ENCODE peak calls at places on chromosomes 11 and 22, in six cellular contexts. One of them, this sample, is unnamed.

GRCh38 chr11:32366671-32367070 is 68.7 kb downstream of the WT1 start:
- DNase-seq in activated naive CD4-positive, alpha-beta T cell treated with anti-CD3 and anti-CD28 coated beads, Interleukin-2, amount 50 U/mL, for 16 hours: no peak
- DNase-seq in fibroblast of mammary gland: no peak
- DNase-seq in DMS153: no peak
- DNase-seq in CD8-positive, alpha-beta memory T cell: no peak
- DNase-seq in renal cortical epithelial cell: peak; percentile 63
- DNase-seq in this sample: no peak

GRCh38 chr11:30216534-30216933 is 14.3 kb upstream of the FSHB start:
- DNase-seq in activated naive CD4-positive, alpha-beta T cell treated with anti-CD3 and anti-CD28 coated beads, Interleukin-2, amount 50 U/mL, for 16 hours: no peak
- DNase-seq in CD8-positive, alpha-beta memory T cell: no peak
- DNase-seq in renal cortical epithelial cell: no peak
- DNase-seq in fibroblast of mammary gland: no peak
- DNase-seq in DMS153: no peak
- DNase-seq in this sample: no peak

GRCh38 chr11:77127969-77128691 is at the start of gene MYO7A:
- DNase-seq in CD8-positive, alpha-beta memory T cell: no peak
- DNase-seq in activated naive CD4-positive, alpha-beta T cell treated with anti-CD3 and anti-CD28 coated beads, Interleukin-2, amount 50 U/mL, for 16 hours: no peak
- DNase-seq in DMS153: peak; percentile 50
- DNase-seq in fibroblast of mammary gland: no peak
- DNase-seq in renal cortical epithelial cell: no peak
- DNase-seq in this sample: peak; percentile 74

GRCh38 chr11:16902979-16903378 is 111.2 kb downstream of the PLEKHA7 start:
- DNase-seq in CD8-positive, alpha-beta memory T cell: no peak
- DNase-seq in DMS153: no peak
- DNase-seq in renal cortical epithelial cell: peak; percentile 57
- DNase-seq in activated naive CD4-positive, alpha-beta T cell treated with anti-CD3 and anti-CD28 coated beads, Interleukin-2, amount 50 U/mL, for 16 hours: no peak
- DNase-seq in fibroblast of mammary gland: no peak
- DNase-seq in this sample: no peak

GRCh38 chr22:23065069-23065451 is 5.3 kb upstream of the GNAZ start:
- DNase-seq in DMS153: no peak
- DNase-seq in renal cortical epithelial cell: no peak
- DNase-seq in CD8-positive, alpha-beta memory T cell: no peak
- DNase-seq in activated naive CD4-positive, alpha-beta T cell treated with anti-CD3 and anti-CD28 coated beads, Interleukin-2, amount 50 U/mL, for 16 hours: no peak
- DNase-seq in fibroblast of mammary gland: no peak
- DNase-seq in this sample: no peak

GRCh38 chr11:127063191-127063590 is 62.6 kb upstream of the KIRREL3 start:
- DNase-seq in fibroblast of mammary gland: no peak
- DNase-seq in renal cortical epithelial cell: no peak
- DNase-seq in activated naive CD4-positive, alpha-beta T cell treated with anti-CD3 and anti-CD28 coated beads, Interleukin-2, amount 50 U/mL, for 16 hours: no peak
- DNase-seq in CD8-positive, alpha-beta memory T cell: no peak
- DNase-seq in DMS153: peak; percentile 26
- DNase-seq in this sample: no peak

GRCh38 chr11:118264568-118265470 is 722 bp upstream of the MPZL2 start:
- DNase-seq in renal cortical epithelial cell: peak; percentile 67
- DNase-seq in activated naive CD4-positive, alpha-beta T cell treated with anti-CD3 and anti-CD28 coated beads, Interleukin-2, amount 50 U/mL, for 16 hours: no peak
- DNase-seq in fibroblast of mammary gland: no peak
- DNase-seq in DMS153: no peak
- DNase-seq in CD8-positive, alpha-beta memory T cell: no peak
- DNase-seq in this sample: no peak

GRCh38 chr11:86660011-86660595 is 12.3 kb downstream of the ME3 start:
- DNase-seq in DMS153: no peak
- DNase-seq in fibroblast of mammary gland: peak; percentile 85
- DNase-seq in CD8-positive, alpha-beta memory T cell: no peak
- DNase-seq in renal cortical epithelial cell: no peak
- DNase-seq in activated naive CD4-positive, alpha-beta T cell treated with anti-CD3 and anti-CD28 coated beads, Interleukin-2, amount 50 U/mL, for 16 hours: no peak
- DNase-seq in this sample: no peak

GRCh38 chr22:37994049-37994448 is 9.7 kb upstream of the SOX10 start:
- DNase-seq in DMS153: no peak
- DNase-seq in renal cortical epithelial cell: no peak
- DNase-seq in CD8-positive, alpha-beta memory T cell: peak; percentile 46
- DNase-seq in activated naive CD4-positive, alpha-beta T cell treated with anti-CD3 and anti-CD28 coated beads, Interleukin-2, amount 50 U/mL, for 16 hours: no peak
- DNase-seq in fibroblast of mammary gland: no peak
- DNase-seq in this sample: no peak

GRCh38 chr11:15412054-15412453 is 297.3 kb downstream of the INSC start:
- DNase-seq in DMS153: peak; percentile 92
- DNase-seq in CD8-positive, alpha-beta memory T cell: no peak
- DNase-seq in activated naive CD4-positive, alpha-beta T cell treated with anti-CD3 and anti-CD28 coated beads, Interleukin-2, amount 50 U/mL, for 16 hours: no peak
- DNase-seq in fibroblast of mammary gland: no peak
- DNase-seq in renal cortical epithelial cell: peak; percentile 99
- DNase-seq in this sample: peak; percentile 81

GRCh38 chr11:87180743-87181142 is 143.0 kb downstream of the TMEM135 start:
- DNase-seq in activated naive CD4-positive, alpha-beta T cell treated with anti-CD3 and anti-CD28 coated beads, Interleukin-2, amount 50 U/mL, for 16 hours: no peak
- DNase-seq in CD8-positive, alpha-beta memory T cell: no peak
- DNase-seq in DMS153: no peak
- DNase-seq in renal cortical epithelial cell: peak; percentile 55
- DNase-seq in fibroblast of mammary gland: peak; percentile 65
- DNase-seq in this sample: no peak

GRCh38 chr11:129935723-129936122 is 40.3 kb upstream of the NFRKB start:
- DNase-seq in renal cortical epithelial cell: no peak
- DNase-seq in CD8-positive, alpha-beta memory T cell: no peak
- DNase-seq in DMS153: no peak
- DNase-seq in activated naive CD4-positive, alpha-beta T cell treated with anti-CD3 and anti-CD28 coated beads, Interleukin-2, amount 50 U/mL, for 16 hours: no peak
- DNase-seq in fibroblast of mammary gland: no peak
- DNase-seq in this sample: no peak

GRCh38 chr11:131656839-131657211 is 286.4 kb downstream of the NTM start:
- DNase-seq in DMS153: no peak
- DNase-seq in activated naive CD4-positive, alpha-beta T cell treated with anti-CD3 and anti-CD28 coated beads, Interleukin-2, amount 50 U/mL, for 16 hours: no peak
- DNase-seq in renal cortical epithelial cell: no peak
- DNase-seq in fibroblast of mammary gland: no peak
- DNase-seq in CD8-positive, alpha-beta memory T cell: no peak
- DNase-seq in this sample: no peak

GRCh38 chr22:49726701-49727101 is 101.0 kb downstream of the BRD1 start:
- DNase-seq in activated naive CD4-positive, alpha-beta T cell treated with anti-CD3 and anti-CD28 coated beads, Interleukin-2, amount 50 U/mL, for 16 hours: no peak
- DNase-seq in DMS153: no peak
- DNase-seq in fibroblast of mammary gland: no peak
- DNase-seq in renal cortical epithelial cell: no peak
- DNase-seq in CD8-positive, alpha-beta memory T cell: no peak
- DNase-seq in this sample: no peak

GRCh38 chr22:37340331-37341262 is 58.3 kb downstream of the CYTH4 start:
- DNase-seq in renal cortical epithelial cell: no peak
- DNase-seq in DMS153: peak; percentile 13
- DNase-seq in CD8-positive, alpha-beta memory T cell: no peak
- DNase-seq in activated naive CD4-positive, alpha-beta T cell treated with anti-CD3 and anti-CD28 coated beads, Interleukin-2, amount 50 U/mL, for 16 hours: no peak
- DNase-seq in fibroblast of mammary gland: no peak
- DNase-seq in this sample: no peak

GRCh38 chr11:3914807-3915206 is 59.3 kb downstream of the STIM1 start:
- DNase-seq in renal cortical epithelial cell: no peak
- DNase-seq in fibroblast of mammary gland: peak; percentile 69
- DNase-seq in DMS153: no peak
- DNase-seq in CD8-positive, alpha-beta memory T cell: peak; percentile 38
- DNase-seq in activated naive CD4-positive, alpha-beta T cell treated with anti-CD3 and anti-CD28 coated beads, Interleukin-2, amount 50 U/mL, for 16 hours: no peak
- DNase-seq in this sample: no peak

GRCh38 chr22:48805516-48805915 is 1022.2 kb downstream of the BRD1 start:
- DNase-seq in renal cortical epithelial cell: no peak
- DNase-seq in DMS153: no peak
- DNase-seq in CD8-positive, alpha-beta memory T cell: no peak
- DNase-seq in activated naive CD4-positive, alpha-beta T cell treated with anti-CD3 and anti-CD28 coated beads, Interleukin-2, amount 50 U/mL, for 16 hours: no peak
- DNase-seq in fibroblast of mammary gland: no peak
- DNase-seq in this sample: no peak

GRCh38 chr22:49086181-49086580 is 741.5 kb downstream of the BRD1 start:
- DNase-seq in activated naive CD4-positive, alpha-beta T cell treated with anti-CD3 and anti-CD28 coated beads, Interleukin-2, amount 50 U/mL, for 16 hours: peak; percentile 0
- DNase-seq in fibroblast of mammary gland: no peak
- DNase-seq in CD8-positive, alpha-beta memory T cell: no peak
- DNase-seq in renal cortical epithelial cell: no peak
- DNase-seq in DMS153: peak; percentile 64
- DNase-seq in this sample: no peak

GRCh38 chr11:122850076-122850631 is 11.9 kb downstream of the CRTAM start:
- DNase-seq in renal cortical epithelial cell: peak; percentile 55
- DNase-seq in activated naive CD4-positive, alpha-beta T cell treated with anti-CD3 and anti-CD28 coated beads, Interleukin-2, amount 50 U/mL, for 16 hours: no peak
- DNase-seq in CD8-positive, alpha-beta memory T cell: peak; percentile 56
- DNase-seq in fibroblast of mammary gland: peak; percentile 67
- DNase-seq in DMS153: no peak
- DNase-seq in this sample: no peak

GRCh38 chr11:121318848-121319834 is 26.6 kb downstream of the SC5D start:
- DNase-seq in fibroblast of mammary gland: peak; percentile 55
- DNase-seq in renal cortical epithelial cell: peak; percentile 40
- DNase-seq in activated naive CD4-positive, alpha-beta T cell treated with anti-CD3 and anti-CD28 coated beads, Interleukin-2, amount 50 U/mL, for 16 hours: no peak
- DNase-seq in CD8-positive, alpha-beta memory T cell: peak; percentile 28
- DNase-seq in DMS153: peak; percentile 19
- DNase-seq in this sample: peak; percentile 80

GRCh38 chr22:17607891-17608521 is 20.5 kb downstream of the ATP6V1E1 start:
- DNase-seq in DMS153: no peak
- DNase-seq in activated naive CD4-positive, alpha-beta T cell treated with anti-CD3 and anti-CD28 coated beads, Interleukin-2, amount 50 U/mL, for 16 hours: no peak
- DNase-seq in renal cortical epithelial cell: no peak
- DNase-seq in fibroblast of mammary gland: no peak
- DNase-seq in CD8-positive, alpha-beta memory T cell: no peak
- DNase-seq in this sample: no peak

GRCh38 chr22:20438066-20438677 is 547 bp upstream of the SCARF2 start:
- DNase-seq in fibroblast of mammary gland: no peak
- DNase-seq in DMS153: no peak
- DNase-seq in renal cortical epithelial cell: no peak
- DNase-seq in CD8-positive, alpha-beta memory T cell: no peak
- DNase-seq in activated naive CD4-positive, alpha-beta T cell treated with anti-CD3 and anti-CD28 coated beads, Interleukin-2, amount 50 U/mL, for 16 hours: no peak
- DNase-seq in this sample: no peak

GRCh38 chr22:47391169-47392053 is 629.0 kb downstream of the TBC1D22A start:
- DNase-seq in DMS153: no peak
- DNase-seq in CD8-positive, alpha-beta memory T cell: no peak
- DNase-seq in fibroblast of mammary gland: no peak
- DNase-seq in activated naive CD4-positive, alpha-beta T cell treated with anti-CD3 and anti-CD28 coated beads, Interleukin-2, amount 50 U/mL, for 16 hours: no peak
- DNase-seq in renal cortical epithelial cell: no peak
- DNase-seq in this sample: no peak

GRCh38 chr22:22358136-22358535 is 113.5 kb downstream of the VPREB1 start:
- DNase-seq in renal cortical epithelial cell: no peak
- DNase-seq in CD8-positive, alpha-beta memory T cell: no peak
- DNase-seq in fibroblast of mammary gland: no peak
- DNase-seq in activated naive CD4-positive, alpha-beta T cell treated with anti-CD3 and anti-CD28 coated beads, Interleukin-2, amount 50 U/mL, for 16 hours: no peak
- DNase-seq in DMS153: no peak
- DNase-seq in this sample: no peak

GRCh38 chr11:57567512-57568329 is at the start of gene UBE2L6:
- DNase-seq in renal cortical epithelial cell: no peak
- DNase-seq in DMS153: peak; percentile 47
- DNase-seq in fibroblast of mammary gland: peak; percentile 18
- DNase-seq in CD8-positive, alpha-beta memory T cell: peak; percentile 62
- DNase-seq in activated naive CD4-positive, alpha-beta T cell treated with anti-CD3 and anti-CD28 coated beads, Interleukin-2, amount 50 U/mL, for 16 hours: peak; percentile 91
- DNase-seq in this sample: peak; percentile 36

GRCh38 chr11:2741377-2742131 is 41.8 kb upstream of the KCNQ1OT1 start:
- DNase-seq in activated naive CD4-positive, alpha-beta T cell treated with anti-CD3 and anti-CD28 coated beads, Interleukin-2, amount 50 U/mL, for 16 hours: no peak
- DNase-seq in CD8-positive, alpha-beta memory T cell: no peak
- DNase-seq in fibroblast of mammary gland: peak; percentile 83
- DNase-seq in DMS153: no peak
- DNase-seq in renal cortical epithelial cell: peak; percentile 82
- DNase-seq in this sample: no peak

GRCh38 chr11:73507086-73507485 is 90.8 kb downstream of the FAM168A start:
- DNase-seq in DMS153: no peak
- DNase-seq in CD8-positive, alpha-beta memory T cell: no peak
- DNase-seq in renal cortical epithelial cell: no peak
- DNase-seq in fibroblast of mammary gland: peak; percentile 38
- DNase-seq in activated naive CD4-positive, alpha-beta T cell treated with anti-CD3 and anti-CD28 coated beads, Interleukin-2, amount 50 U/mL, for 16 hours: no peak
- DNase-seq in this sample: no peak

GRCh38 chr11:46127150-46127638 is 5.9 kb upstream of the PHF21A start:
- DNase-seq in renal cortical epithelial cell: peak; percentile 23
- DNase-seq in activated naive CD4-positive, alpha-beta T cell treated with anti-CD3 and anti-CD28 coated beads, Interleukin-2, amount 50 U/mL, for 16 hours: peak; percentile 19
- DNase-seq in fibroblast of mammary gland: peak; percentile 74
- DNase-seq in DMS153: peak; percentile 68
- DNase-seq in CD8-positive, alpha-beta memory T cell: peak; percentile 69
- DNase-seq in this sample: peak; percentile 37

GRCh38 chr11:65593518-65594414 is 1.8 kb downstream of the KCNK7 start:
- DNase-seq in fibroblast of mammary gland: no peak
- DNase-seq in CD8-positive, alpha-beta memory T cell: no peak
- DNase-seq in activated naive CD4-positive, alpha-beta T cell treated with anti-CD3 and anti-CD28 coated beads, Interleukin-2, amount 50 U/mL, for 16 hours: peak; percentile 58
- DNase-seq in renal cortical epithelial cell: no peak
- DNase-seq in DMS153: no peak
- DNase-seq in this sample: no peak

GRCh38 chr11:65500262-65501004 is 1.6 kb downstream of the MALAT1 start:
- DNase-seq in activated naive CD4-positive, alpha-beta T cell treated with anti-CD3 and anti-CD28 coated beads, Interleukin-2, amount 50 U/mL, for 16 hours: peak; percentile 49
- DNase-seq in renal cortical epithelial cell: no peak
- DNase-seq in fibroblast of mammary gland: peak; percentile 54
- DNase-seq in DMS153: no peak
- DNase-seq in CD8-positive, alpha-beta memory T cell: peak; percentile 43
- DNase-seq in this sample: no peak

GRCh38 chr11:12808519-12808918 is 134.3 kb downstream of the TEAD1 start:
- DNase-seq in activated naive CD4-positive, alpha-beta T cell treated with anti-CD3 and anti-CD28 coated beads, Interleukin-2, amount 50 U/mL, for 16 hours: no peak
- DNase-seq in DMS153: no peak
- DNase-seq in renal cortical epithelial cell: no peak
- DNase-seq in CD8-positive, alpha-beta memory T cell: no peak
- DNase-seq in fibroblast of mammary gland: peak; percentile 60
- DNase-seq in this sample: no peak

GRCh38 chr22:40951795-40952602 is 821 bp downstream of the RBX1 start:
- DNase-seq in CD8-positive, alpha-beta memory T cell: no peak
- DNase-seq in DMS153: no peak
- DNase-seq in renal cortical epithelial cell: peak; percentile 22
- DNase-seq in fibroblast of mammary gland: no peak
- DNase-seq in activated naive CD4-positive, alpha-beta T cell treated with anti-CD3 and anti-CD28 coated beads, Interleukin-2, amount 50 U/mL, for 16 hours: no peak
- DNase-seq in this sample: no peak

This sample was measured in NCI-H774.